ENCODE peak calls at places on chromosomes 3 and 15, in nine cellular contexts. H is cardiac muscle cell; B is activated CD8-positive, alpha-beta T cell treated with anti-CD3 and anti-CD28 coated beads for 36 hours; J is astrocyte of the spinal cord; R is ovary; W is fibroblast of mammary gland; P is choroid plexus epithelial cell; G is left ventricle myocardium inferior; X is HL-60. Q is an unnamed sample.

GRCh38 chr15:35559683-35560082 is 13.7 kb upstream of the DPH6 start:
- DNase-seq in H (no peak), W (no peak), R (no peak), B (no peak), J (no peak), G (no peak), P (no peak), X (no peak), Q (no peak)

GRCh38 chr3:50155891-50156290 is 767 bp downstream of the SEMA3F start:
- DNase-seq in J (no peak), B (no peak), X (no peak), G (no peak), P (no peak), R (no peak), W (no peak), H (no peak), Q (no peak)

GRCh38 chr3:104951426-104951825 is 415.3 kb upstream of the ALCAM start:
- DNase-seq in B (no peak), R (no peak), P (peak; percentile 95), W (peak; percentile 10), J (peak; percentile 67), X (no peak), H (peak; percentile 20), G (no peak), Q (no peak)

GRCh38 chr15:70149667-70150404 is 52.1 kb upstream of the TLE3 start:
- DNase-seq in B (no peak), H (peak; percentile 65), X (no peak), R (no peak), W (peak; percentile 62), J (peak; percentile 50), G (no peak), P (peak; percentile 79), Q (no peak)

GRCh38 chr3:50737511-50738251 is 63.0 kb downstream of the DOCK3 start:
- DNase-seq in P (no peak), H (no peak), X (no peak), B (no peak), R (no peak), J (no peak), G (no peak), W (no peak), Q (no peak)

GRCh38 chr3:59839283-59839682 is 789.5 kb upstream of the CFAP20DC start:
- DNase-seq in R (no peak), G (no peak), B (no peak), X (no peak), J (peak; percentile 28), H (peak; percentile 77), P (peak; percentile 80), W (peak; percentile 79), Q (no peak)

GRCh38 chr3:144744473-144744872 is 772.9 kb downstream of the DIPK2A start:
- DNase-seq in G (no peak), J (no peak), P (no peak), X (no peak), H (no peak), B (no peak), R (no peak), W (no peak), Q (no peak)

GRCh38 chr15:43968551-43968950 is 141.7 kb downstream of the WDR76 start:
- DNase-seq in G (no peak), X (no peak), B (no peak), W (no peak), P (no peak), J (no peak), H (no peak), R (no peak), Q (no peak)

GRCh38 chr3:27847697-27848096 is 125.6 kb upstream of the EOMES start:
- DNase-seq in W (no peak), R (no peak), X (no peak), B (no peak), J (no peak), P (no peak), G (no peak), H (no peak), Q (no peak)

GRCh38 chr15:70100495-70101331 is 3.0 kb upstream of the TLE3 start:
- DNase-seq in R (peak; percentile 79), P (peak; percentile 78), H (peak; percentile 91), B (peak; percentile 68), G (peak; percentile 39), J (peak; percentile 39), X (peak; percentile 79), W (peak; percentile 71), Q (no peak)

GRCh38 chr15:65082303-65082958 is 5.9 kb downstream of the KBTBD13 start:
- DNase-seq in G (no peak), H (no peak), X (no peak), P (no peak), J (no peak), B (peak; percentile 58), W (no peak), R (no peak), Q (no peak)

GRCh38 chr3:14472471-14473351 is 67.4 kb downstream of the GRIP2 start:
- DNase-seq in W (peak; percentile 96), R (peak; percentile 77), G (no peak), P (peak; percentile 92), J (peak; percentile 90), X (no peak), B (peak; percentile 36), H (peak; percentile 92), Q (peak; percentile 38)

GRCh38 chr3:182105875-182106274 is 394.1 kb downstream of the SOX2 start:
- DNase-seq in B (no peak), X (no peak), J (peak; percentile 53), H (no peak), P (no peak), G (no peak), W (peak; percentile 31), R (no peak), Q (no peak)

GRCh38 chr3:9280477-9281219 is 31.2 kb upstream of the SRGAP3 start:
- DNase-seq in X (no peak), J (peak; percentile 33), P (peak; percentile 27), R (no peak), B (no peak), W (peak; percentile 18), H (peak; percentile 49), G (no peak), Q (no peak)

GRCh38 chr15:31031471-31032064 is 40.1 kb upstream of the MTMR10 start:
- DNase-seq in B (no peak), W (peak; percentile 50), R (no peak), P (peak; percentile 67), H (peak; percentile 49), G (no peak), J (peak; percentile 55), X (no peak), Q (no peak)

GRCh38 chr3:127961963-127962362 is 46.9 kb downstream of the KBTBD12 start:
- DNase-seq in H (no peak), G (no peak), X (no peak), J (peak; percentile 22), P (peak; percentile 34), B (no peak), R (no peak), W (peak; percentile 21), Q (no peak)

GRCh38 chr15:82039871-82040270 is 5.9 kb downstream of the MEX3B start:
- DNase-seq in R (no peak), J (no peak), B (no peak), W (no peak), G (no peak), H (no peak), X (no peak), P (no peak), Q (no peak)
- TF ChIP-seq CTCF in R (no peak), J (no peak), B (no peak), W (no peak), G (no peak), H (no peak), X (no peak), P (no peak), Q (no peak)

DNA sequence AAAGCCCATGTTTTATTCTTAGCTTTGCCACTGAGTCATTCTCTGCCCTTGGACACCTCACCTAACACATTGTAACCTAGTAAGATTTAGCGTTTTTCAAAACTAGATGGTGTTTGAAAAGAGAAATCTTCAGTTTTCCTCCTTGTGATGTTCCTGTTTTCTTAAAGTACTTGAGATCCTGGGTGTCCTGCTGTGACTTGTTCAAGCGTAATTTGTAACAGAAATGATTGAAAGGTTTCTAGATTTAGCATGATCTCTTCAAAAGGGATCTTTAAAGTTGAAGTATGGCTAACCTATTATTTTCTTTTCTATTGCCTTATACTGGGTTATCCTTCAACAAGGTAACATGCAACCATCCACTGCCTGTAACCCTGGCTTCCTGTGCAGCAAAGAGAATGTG is 32.6 kb upstream of the SPATA16 start:
- DNase-seq in B (no peak), G (no peak), P (no peak), J (no peak), H (no peak), R (no peak), W (no peak), X (no peak), Q (no peak)
- TF ChIP-seq CTCF in B (no peak), G (no peak), P (no peak), J (no peak), H (no peak), R (no peak), W (no peak), X (no peak), Q (no peak)

GRCh38 chr3:194296832-194297666 is 54.1 kb downstream of the CPN2 start:
- DNase-seq in H (peak; percentile 68), P (peak; percentile 43), B (no peak), X (no peak), W (no peak), R (peak; percentile 76), J (no peak), G (no peak), Q (no peak)

GRCh38 chr3:194301730-194302129 is 49.4 kb downstream of the CPN2 start:
- DNase-seq in R (no peak), X (no peak), H (no peak), W (no peak), J (no peak), B (no peak), P (no peak), G (no peak), Q (no peak)

GRCh38 chr3:194300936-194301335 is 50.2 kb downstream of the CPN2 start:
- DNase-seq in P (no peak), W (no peak), J (no peak), H (no peak), R (no peak), X (no peak), G (no peak), B (no peak), Q (no peak)

GRCh38 chr3:194298331-194299227 is 52.5 kb downstream of the CPN2 start:
- DNase-seq in H (no peak), X (no peak), G (no peak), J (no peak), B (no peak), R (no peak), P (no peak), W (no peak), Q (no peak)

DNA sequence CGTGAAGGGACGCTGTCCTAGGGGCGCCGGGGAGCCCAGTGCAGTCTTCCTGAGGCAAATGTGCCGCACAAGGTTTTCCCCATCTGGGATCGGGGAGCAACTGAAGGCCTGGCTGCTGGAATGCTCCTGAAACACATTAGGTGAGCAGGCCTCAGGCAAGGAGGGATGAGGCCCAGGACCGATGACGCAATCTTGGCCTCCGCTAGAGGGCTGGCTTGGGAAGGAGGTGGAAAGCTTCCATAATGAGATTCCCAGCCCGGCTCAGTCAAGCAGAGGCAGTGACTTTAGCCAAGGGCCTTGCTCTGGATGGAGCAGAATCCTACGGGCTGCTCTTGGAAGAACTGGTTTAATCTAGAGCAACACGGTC is 50.8 kb downstream of the CPN2 start:
- DNase-seq in G (peak; percentile 76), R (peak; percentile 84), P (no peak), B (no peak), W (peak; percentile 80), J (peak; percentile 58), X (no peak), H (peak; percentile 89), Q (peak; percentile 39)
- TF ChIP-seq CTCF in G (peak; percentile 36), R (no peak), P (no peak), B (no peak), W (peak; percentile 21), J (peak; percentile 23), X (no peak), H (peak; percentile 23), Q (no peak)

GRCh38 chr3:159130108-159130507 is 328.3 kb downstream of the MFSD1 start:
- DNase-seq in B (peak; percentile 5), X (no peak), R (no peak), J (no peak), P (peak; percentile 45), W (peak; percentile 34), H (peak; percentile 3), G (no peak), Q (no peak)
- TF ChIP-seq CTCF in B (no peak), X (no peak), R (no peak), J (peak; percentile 19), P (peak; percentile 52), W (peak; percentile 48), H (peak; percentile 12), G (peak; percentile 20), Q (no peak)